ENCODE peak calls at places on chromosome 21, in five cellular contexts. R is lower leg skin, L is right lobe of liver, A is progenitor cell of endocrine pancreas, P is suprapubic skin. E is an unnamed sample.

GRCh38 chr21:35222021-35222420 is 172.9 kb upstream of the RUNX1 start:
- DNase-seq in A (no peak), R (no peak), P (no peak), L (no peak), E (no peak)

GRCh38 chr21:18138507-18138906 is 106.1 kb upstream of the CHODL start:
- DNase-seq in A (no peak), L (no peak), R (no peak), P (no peak), E (no peak)

GRCh38 chr21:45872902-45873301 is 108.7 kb upstream of the COL6A1 start:
- DNase-seq in R (no peak), P (peak), A (no peak), L (no peak), E (no peak)

GRCh38 chr21:45423201-45423955 is 18.4 kb downstream of the COL18A1 start:
- DNase-seq in R (no peak), P (no peak), A (no peak), L (no peak), E (no peak)

GRCh38 chr21:35256468-35256988 is 207.4 kb upstream of the RUNX1 start:
- DNase-seq in P (no peak), R (peak), A (no peak), L (peak), E (no peak)

GRCh38 chr21:34857122-34857713 is 188.4 kb downstream of the CLIC6 start:
- DNase-seq in A (no peak), P (peak), R (no peak), L (no peak), E (no peak)

GRCh38 chr21:37357691-37358090 is 8.9 kb upstream of the DYRK1A start:
- DNase-seq in A (no peak), L (no peak), R (no peak), P (no peak), E (no peak)

GRCh38 chr21:20459838-20460237 is 538.4 kb upstream of the NCAM2 start:
- DNase-seq in A (no peak), R (no peak), P (no peak), L (no peak), E (no peak)

GRCh38 chr21:35614412-35614901 is 445.9 kb downstream of the SETD4 start:
- DNase-seq in R (no peak), P (no peak), L (no peak), A (no peak), E (no peak)

GRCh38 chr21:38984982-38985422 is 179.3 kb downstream of the ETS2 start:
- DNase-seq in R (no peak), P (no peak), A (no peak), L (no peak), E (no peak)

GRCh38 chr21:38355992-38356781 is 99.4 kb downstream of the KCNJ15 start:
- DNase-seq in L (peak), A (peak), P (peak), R (peak), E (peak)

GRCh38 chr21:45632897-45633260 is 10.6 kb upstream of the PCBP3 start:
- DNase-seq in R (peak), P (no peak), A (no peak), L (no peak), E (no peak)

GRCh38 chr21:40254540-40255455 is 387.6 kb downstream of the PCP4 start:
- DNase-seq in L (no peak), P (no peak), A (no peak), R (no peak), E (no peak)

GRCh38 chr21:43362306-43362927 is 64.5 kb downstream of the SIK1 start:
- DNase-seq in L (peak), R (peak), A (no peak), P (peak), E (peak)

GRCh38 chr21:45421071-45421845 is 16.3 kb downstream of the COL18A1 start:
- DNase-seq in L (no peak), R (peak), P (no peak), A (no peak), E (no peak)

GRCh38 chr21:45524756-45525152 is 17.5 kb downstream of the SLC19A1 start:
- DNase-seq in L (peak), A (no peak), P (peak), R (peak), E (no peak)

GRCh38 chr21:15050588-15051377 is 14.0 kb downstream of the NRIP1 start:
- DNase-seq in R (no peak), L (no peak), A (no peak), P (no peak), E (no peak)

GRCh38 chr21:39029086-39029772 is 154.0 kb downstream of the PSMG1 start:
- DNase-seq in P (no peak), A (no peak), L (no peak), R (no peak), E (no peak)

GRCh38 chr21:45521241-45521640 is 21.0 kb downstream of the SLC19A1 start:
- DNase-seq in A (no peak), P (no peak), R (no peak), L (no peak), E (no peak)

GRCh38 chr21:45641480-45642035 is 2.0 kb upstream of the PCBP3 start:
- DNase-seq in A (no peak), R (no peak), P (no peak), L (no peak), E (no peak)

GRCh38 chr21:44712203-44713028 is 1.0 kb upstream of the TSPEAR start:
- DNase-seq in L (no peak), R (peak), A (no peak), P (peak), E (no peak)

GRCh38 chr21:39430954-39431353 is 14.6 kb downstream of the LCA5L start:
- DNase-seq in A (no peak), R (no peak), P (no peak), L (no peak), E (no peak)

GRCh38 chr21:36691539-36692124 is 7.3 kb upstream of the SIM2 start:
- DNase-seq in R (no peak), A (no peak), P (no peak), L (no peak), E (no peak)

GRCh38 chr21:32359719-32360260 is 33.0 kb downstream of the URB1 start:
- DNase-seq in A (no peak), L (peak), P (peak), R (no peak), E (no peak)

GRCh38 chr21:18987515-18988026 is 584.0 kb upstream of the TMPRSS15 start:
- DNase-seq in L (no peak), R (no peak), P (no peak), A (no peak), E (no peak)

GRCh38 chr21:44305691-44306090 is 5.8 kb downstream of the PFKL start:
- DNase-seq in L (no peak), A (no peak), P (no peak), R (no peak), E (no peak)

GRCh38 chr21:39456665-39457064 is 4.9 kb downstream of the SH3BGR start:
- DNase-seq in L (no peak), R (no peak), P (no peak), A (no peak), E (no peak)

GRCh38 chr21:45496151-45496967 is 45.9 kb downstream of the SLC19A1 start:
- DNase-seq in R (peak), A (no peak), P (peak), L (peak), E (no peak)

GRCh38 chr21:30733026-30733425 is 14.0 kb downstream of the KRTAP21-2 start:
- DNase-seq in P (no peak), L (no peak), R (no peak), A (no peak), E (no peak)
- TF ChIP-seq CTCF in P (no peak), L (no peak), R (no peak), A (no peak), E (no peak)

GRCh38 chr21:41887682-41888081 is 8.5 kb upstream of the PRDM15 start:
- DNase-seq in L (no peak), A (no peak), R (no peak), P (no peak), E (no peak)
- TF ChIP-seq CTCF in L (no peak), A (no peak), R (no peak), P (no peak), E (no peak)

GRCh38 chr21:26394341-26394740 is 178.7 kb downstream of the CYYR1 start:
- DNase-seq in R (no peak), L (no peak), A (no peak), P (no peak), E (no peak)
- TF ChIP-seq CTCF in R (no peak), L (no peak), A (no peak), P (no peak), E (no peak)

GRCh38 chr21:33479679-33480480 is at the start of gene TMEM50B:
- DNase-seq in P (peak), A (peak), L (peak), R (peak), E (peak)

GRCh38 chr21:33477066-33477465 is 2.7 kb downstream of the TMEM50B start:
- DNase-seq in P (no peak), L (peak), A (no peak), R (no peak), E (no peak)

GRCh38 chr21:33480481-33481103 is 818 bp upstream of the TMEM50B start:
- DNase-seq in R (no peak), A (no peak), L (no peak), P (no peak), E (no peak)

GRCh38 chr21:33478182-33478581 is 1.6 kb downstream of the TMEM50B start:
- DNase-seq in L (no peak), P (no peak), A (no peak), R (no peak), E (no peak)

GRCh38 chr21:33478858-33479678 is 706 bp downstream of the TMEM50B start:
- DNase-seq in A (peak), P (no peak), R (peak), L (peak), E (peak)
- TF ChIP-seq CTCF in A (no peak), P (no peak), R (no peak), L (peak), E (no peak)